ENCODE peak calls at places on chromosome 7, in seven cellular contexts. Z is sigmoid colon, S is OCI-LY7, X is adrenal gland, F is Peyer's patch, O is neural progenitor cell, H is transverse colon. R is an unnamed sample.

GRCh38 chr7:24574365-24574764 is 1.1 kb downstream of the PALS2 start:
- DNase-seq in F (no peak), S (no peak), X (no peak), Z (no peak), O (peak; percentile 11), H (no peak), R (no peak)

GRCh38 chr7:112898432-112899290 is 108.5 kb upstream of the TMEM168 start:
- DNase-seq in Z (no peak), S (peak; percentile 59), X (peak; percentile 43), O (peak; percentile 72), H (peak; percentile 63), F (peak; percentile 75), R (no peak)

GRCh38 chr7:46383605-46384004 is 462.5 kb upstream of the IGFBP3 start:
- DNase-seq in Z (no peak), S (no peak), F (no peak), O (no peak), X (no peak), H (no peak), R (no peak)

GRCh38 chr7:117085275-117085674 is 132.0 kb downstream of the ST7 start:
- DNase-seq in O (no peak), S (no peak), H (no peak), Z (no peak), X (no peak), F (no peak), R (no peak)

GRCh38 chr7:126203185-126203584 is 1049.6 kb downstream of the GRM8 start:
- DNase-seq in H (no peak), X (no peak), O (no peak), F (no peak), S (no peak), Z (no peak), R (no peak)

GRCh38 chr7:121442845-121443244 is 46.7 kb upstream of the FAM3C start:
- DNase-seq in F (no peak), X (no peak), O (no peak), Z (no peak), S (no peak), H (no peak), R (no peak)

GRCh38 chr7:72335561-72336381 is 76.4 kb downstream of the CALN1 start:
- DNase-seq in F (no peak), O (peak; percentile 68), S (no peak), X (no peak), H (no peak), Z (no peak), R (no peak)

GRCh38 chr7:51551070-51551469 is 234.5 kb upstream of the COBL start:
- DNase-seq in F (no peak), Z (no peak), H (no peak), S (no peak), O (no peak), X (no peak), R (no peak)

GRCh38 chr7:44257618-44258422 is 57.0 kb downstream of the YKT6 start:
- DNase-seq in F (peak; percentile 70), S (peak; percentile 65), Z (no peak), H (peak; percentile 28), X (peak; percentile 98), O (peak; percentile 40), R (peak; percentile 78)

GRCh38 chr7:113394856-113395255 is 276.5 kb upstream of the SMIM30 start:
- DNase-seq in F (no peak), X (no peak), S (no peak), Z (no peak), O (peak; percentile 45), H (no peak), R (no peak)

GRCh38 chr7:79241288-79242055 is 212.0 kb downstream of the MAGI2 start:
- DNase-seq in H (no peak), F (no peak), X (no peak), S (no peak), Z (no peak), O (no peak), R (no peak)

GRCh38 chr7:159031135-159031701 is 113.4 kb downstream of the VIPR2 start:
- DNase-seq in H (peak; percentile 11), S (no peak), Z (peak; percentile 77), O (peak; percentile 69), F (peak; percentile 45), X (peak; percentile 42), R (peak; percentile 78)

GRCh38 chr7:450741-451140 is 68.9 kb downstream of the PDGFA start:
- DNase-seq in X (no peak), O (no peak), Z (no peak), F (no peak), H (no peak), S (no peak), R (no peak)

GRCh38 chr7:21580073-21580521 is 37.3 kb downstream of the DNAH11 start:
- DNase-seq in X (peak; percentile 16), O (no peak), H (no peak), S (no peak), Z (no peak), F (no peak), R (no peak)

GRCh38 chr7:135842446-135843175 is 94.0 kb upstream of the FAM180A start:
- DNase-seq in H (no peak), X (no peak), F (no peak), O (no peak), Z (no peak), S (no peak), R (no peak)

GRCh38 chr7:111198255-111198654 is 107.3 kb downstream of the LRRN3 start:
- DNase-seq in Z (no peak), F (no peak), X (no peak), H (no peak), S (no peak), O (no peak), R (no peak)

GRCh38 chr7:91836065-91836368 is 44.5 kb downstream of the MTERF1 start:
- DNase-seq in Z (no peak), S (no peak), H (no peak), X (no peak), O (no peak), F (no peak), R (no peak)

GRCh38 chr7:38318241-38318640 is 44.8 kb upstream of the TARP start:
- DNase-seq in Z (no peak), O (no peak), H (no peak), X (no peak), F (no peak), S (no peak), R (no peak)

GRCh38 chr7:92448185-92448747 is 984 bp downstream of the GATAD1 start:
- DNase-seq in H (peak; percentile 67), O (peak; percentile 26), Z (peak; percentile 74), X (peak; percentile 50), F (peak; percentile 84), S (peak; percentile 70), R (peak; percentile 22)

GRCh38 chr7:138890782-138891445 is 90.3 kb downstream of the KIAA1549 start:
- DNase-seq in O (no peak), F (no peak), S (no peak), H (no peak), Z (no peak), X (peak; percentile 81), R (peak; percentile 30)

GRCh38 chr7:109125001-109125400 is 555.3 kb downstream of the DNAJB9 start:
- DNase-seq in Z (no peak), F (no peak), X (no peak), O (no peak), H (no peak), S (no peak), R (no peak)

GRCh38 chr7:90408142-90408541 is 4.9 kb downstream of the CLDN12 start:
- DNase-seq in S (no peak), F (no peak), Z (no peak), X (no peak), O (no peak), H (no peak), R (no peak)

GRCh38 chr7:94182066-94182465 is 177.9 kb upstream of the BET1 start:
- DNase-seq in Z (no peak), O (no peak), X (no peak), S (no peak), F (no peak), H (no peak), R (no peak)

GRCh38 chr7:130417215-130417614 is 23.6 kb downstream of the CEP41 start:
- DNase-seq in H (no peak), X (no peak), O (no peak), Z (no peak), S (no peak), F (no peak), R (no peak)
- H3K4me1 ChIP-seq in H (peaks cover 4% of the 10 kb centered on the region), X (peaks cover 23% of the 10 kb centered on the region), O (peaks cover 36% of the 10 kb centered on the region), Z (peaks cover 10% of the 10 kb centered on the region), S (no peaks in the 10 kb centered on the region), F (no peaks in the 10 kb centered on the region), R (no peaks in the 10 kb centered on the region)

GRCh38 chr7:18906901-18907300 is 210.5 kb downstream of the TWIST1 start:
- DNase-seq in O (peak; percentile 18), Z (no peak), H (no peak), S (no peak), X (no peak), F (no peak), R (no peak)
- TF ChIP-seq CTCF in O (peak; percentile 39), Z (no peak), H (no peak), S (no peak), X (no peak), F (no peak), R (no peak)

GRCh38 chr7:100017300-100017699 is 1.9 kb downstream of the ZKSCAN1 start:
- DNase-seq in Z (peak; percentile 74), H (peak; percentile 74), X (no peak), O (no peak), S (no peak), F (peak; percentile 49), R (no peak)

GRCh38 chr7:100017875-100018274 is 2.5 kb downstream of the ZKSCAN1 start:
- DNase-seq in Z (no peak), X (no peak), O (no peak), H (no peak), F (no peak), S (no peak), R (no peak)

GRCh38 chr7:100022621-100023020 is 7.2 kb downstream of the ZKSCAN1 start:
- DNase-seq in S (no peak), X (peak; percentile 48), H (peak; percentile 77), Z (no peak), F (peak; percentile 73), O (no peak), R (no peak)

GRCh38 chr7:100021297-100021696 is 5.9 kb downstream of the ZKSCAN1 start:
- DNase-seq in F (no peak), H (no peak), S (no peak), O (no peak), X (no peak), Z (no peak), R (no peak)

DNA sequence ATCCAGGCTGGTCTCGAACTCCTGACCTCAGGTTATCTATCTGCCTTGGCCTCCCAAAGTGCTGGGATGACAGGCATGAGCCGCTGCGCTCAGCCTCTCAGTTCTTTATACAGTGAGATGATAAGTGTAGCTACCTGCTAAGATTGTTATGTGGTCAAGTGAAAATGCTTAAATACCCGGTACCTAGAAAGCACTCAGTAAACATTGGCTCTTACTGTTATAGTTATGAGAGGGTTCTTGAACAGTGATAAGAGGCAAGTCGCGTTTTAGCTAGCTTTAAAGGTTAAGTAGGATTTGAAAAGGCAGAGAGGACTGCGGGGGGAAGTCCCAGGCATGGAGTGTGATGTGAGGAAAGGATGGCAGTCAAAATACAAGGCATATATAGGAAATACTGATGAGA is 4.5 kb downstream of the ZKSCAN1 start:
- DNase-seq in S (no peak), O (no peak), H (no peak), Z (no peak), F (no peak), X (no peak), R (no peak)
- H3K4me1 ChIP-seq in S (peaks cover 12% of the 10 kb centered on the region), O (peaks cover 9% of the 10 kb centered on the region), H (peaks cover 75% of the 10 kb centered on the region), Z (peaks cover 41% of the 10 kb centered on the region), F (no peaks in the 10 kb centered on the region), X (peaks cover 72% of the 10 kb centered on the region), R (peaks cover 63% of the 10 kb centered on the region)

GRCh38 chr7:82600601-82601000 is 157.0 kb upstream of the CACNA2D1 start:
- DNase-seq in Z (no peak), S (no peak), O (no peak), H (no peak), X (no peak), F (no peak), R (no peak)
- TF ChIP-seq CTCF in Z (no peak), S (no peak), O (no peak), H (no peak), X (no peak), F (no peak), R (no peak)